ENCODE peak calls at places on chromosomes 13 and 19, in four cellular contexts. One of them, this sample, is unnamed.

GRCh38 chr19:16577531-16578052 is 5.4 kb upstream of the SLC35E1 start:
- DNase-seq in GM12865: no peak
- DNase-seq in dorsolateral prefrontal cortex: no peak
- DNase-seq in CD8-positive, alpha-beta T cell: no peak
- DNase-seq in this sample: no peak

GRCh38 chr19:42111384-42111783 is 20.9 kb downstream of the POU2F2 start:
- DNase-seq in GM12865: no peak
- DNase-seq in dorsolateral prefrontal cortex: no peak
- DNase-seq in CD8-positive, alpha-beta T cell: no peak
- DNase-seq in this sample: no peak

GRCh38 chr13:43301341-43301969 is 278.1 kb downstream of the DNAJC15 start:
- DNase-seq in GM12865: no peak
- DNase-seq in dorsolateral prefrontal cortex: no peak
- DNase-seq in CD8-positive, alpha-beta T cell: no peak
- DNase-seq in this sample: no peak

GRCh38 chr13:44362394-44363040 is 11.1 kb upstream of the SERP2 start:
- DNase-seq in GM12865: no peak
- DNase-seq in dorsolateral prefrontal cortex: no peak
- DNase-seq in CD8-positive, alpha-beta T cell: no peak
- DNase-seq in this sample: no peak

GRCh38 chr13:51005566-51005965 is 96.0 kb downstream of the RNASEH2B start:
- DNase-seq in GM12865: no peak
- DNase-seq in dorsolateral prefrontal cortex: no peak
- DNase-seq in CD8-positive, alpha-beta T cell: no peak
- DNase-seq in this sample: no peak

GRCh38 chr13:60617863-60618733 is 221.1 kb downstream of the TDRD3 start:
- DNase-seq in GM12865: no peak
- DNase-seq in dorsolateral prefrontal cortex: no peak
- DNase-seq in CD8-positive, alpha-beta T cell: no peak
- DNase-seq in this sample: no peak

GRCh38 chr19:51783373-51783772 is 11.6 kb upstream of the FPR3 start:
- DNase-seq in GM12865: peak
- DNase-seq in dorsolateral prefrontal cortex: no peak
- DNase-seq in CD8-positive, alpha-beta T cell: no peak
- DNase-seq in this sample: no peak

GRCh38 chr13:33349996-33350826 is 64.7 kb upstream of the STARD13 start:
- DNase-seq in GM12865: no peak
- DNase-seq in dorsolateral prefrontal cortex: no peak
- DNase-seq in CD8-positive, alpha-beta T cell: no peak
- DNase-seq in this sample: no peak

GRCh38 chr13:25990801-25991200 is 61.0 kb downstream of the SHISA2 start:
- DNase-seq in GM12865: no peak
- DNase-seq in dorsolateral prefrontal cortex: no peak
- DNase-seq in CD8-positive, alpha-beta T cell: no peak
- DNase-seq in this sample: no peak

GRCh38 chr13:24516919-24517318 is 4.3 kb upstream of the PARP4 start:
- DNase-seq in GM12865: no peak
- DNase-seq in dorsolateral prefrontal cortex: no peak
- DNase-seq in CD8-positive, alpha-beta T cell: no peak
- DNase-seq in this sample: no peak

GRCh38 chr13:34086281-34086680 is 268.3 kb downstream of the RFC3 start:
- DNase-seq in GM12865: peak
- DNase-seq in dorsolateral prefrontal cortex: no peak
- DNase-seq in CD8-positive, alpha-beta T cell: no peak
- DNase-seq in this sample: no peak

GRCh38 chr13:23378009-23378632 is 55.4 kb downstream of the SACS start:
- DNase-seq in GM12865: peak
- DNase-seq in dorsolateral prefrontal cortex: no peak
- DNase-seq in CD8-positive, alpha-beta T cell: no peak
- DNase-seq in this sample: no peak

GRCh38 chr13:20127563-20128458 is 33.0 kb downstream of the GJA3 start:
- DNase-seq in GM12865: peak
- DNase-seq in dorsolateral prefrontal cortex: peak
- DNase-seq in CD8-positive, alpha-beta T cell: peak
- DNase-seq in this sample: no peak

GRCh38 chr13:98994896-98995295 is 17.0 kb upstream of the DOCK9 start:
- DNase-seq in GM12865: no peak
- DNase-seq in dorsolateral prefrontal cortex: no peak
- DNase-seq in CD8-positive, alpha-beta T cell: no peak
- DNase-seq in this sample: no peak

GRCh38 chr19:10752237-10752912 is 34.5 kb downstream of the DNM2 start:
- DNase-seq in GM12865: no peak
- DNase-seq in dorsolateral prefrontal cortex: peak
- DNase-seq in CD8-positive, alpha-beta T cell: no peak
- DNase-seq in this sample: no peak

GRCh38 chr19:3366104-3366760 is at the start of gene NFIC:
- DNase-seq in GM12865: peak
- DNase-seq in dorsolateral prefrontal cortex: no peak
- DNase-seq in CD8-positive, alpha-beta T cell: no peak
- DNase-seq in this sample: peak

GRCh38 chr13:43006893-43007631 is 15.0 kb upstream of the EPSTI1 start:
- DNase-seq in GM12865: no peak
- DNase-seq in dorsolateral prefrontal cortex: no peak
- DNase-seq in CD8-positive, alpha-beta T cell: no peak
- DNase-seq in this sample: no peak

GRCh38 chr19:18428837-18429674 is 8.9 kb downstream of the ISYNA1 start:
- DNase-seq in GM12865: peak
- DNase-seq in dorsolateral prefrontal cortex: peak
- DNase-seq in CD8-positive, alpha-beta T cell: peak
- DNase-seq in this sample: peak

GRCh38 chr19:30338066-30338465 is 34.1 kb upstream of the ZNF536 start:
- DNase-seq in GM12865: no peak
- DNase-seq in dorsolateral prefrontal cortex: no peak
- DNase-seq in CD8-positive, alpha-beta T cell: no peak
- DNase-seq in this sample: no peak

GRCh38 chr19:2424686-2425621 is 2.4 kb downstream of the TIMM13 start:
- DNase-seq in GM12865: no peak
- DNase-seq in dorsolateral prefrontal cortex: peak
- DNase-seq in CD8-positive, alpha-beta T cell: no peak
- DNase-seq in this sample: peak

DNA sequence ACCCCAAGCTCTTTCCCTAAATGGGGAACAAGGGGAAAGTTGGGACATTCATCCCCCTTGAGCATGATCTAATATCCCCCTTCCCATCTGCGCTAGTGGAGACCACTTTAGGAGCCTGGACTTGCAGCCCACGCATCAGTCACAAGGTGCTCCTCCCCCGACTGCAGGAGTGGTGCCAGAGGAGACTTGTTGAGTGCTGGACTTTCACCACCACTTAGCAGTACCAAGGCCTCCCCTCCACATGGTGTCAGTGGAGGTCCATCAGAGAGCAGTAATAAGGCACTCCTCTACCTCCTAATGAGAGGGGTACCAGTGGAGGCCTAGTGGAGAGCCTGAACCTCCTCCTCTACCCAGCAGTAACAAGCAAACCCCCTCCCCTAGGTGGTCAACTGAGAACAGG is 22.5 kb downstream of the CAB39L start:
- DNase-seq in GM12865: peak
- DNase-seq in dorsolateral prefrontal cortex: no peak
- DNase-seq in CD8-positive, alpha-beta T cell: peak
- DNase-seq in this sample: no peak
- TF ChIP-seq CTCF in GM12865: peak
- TF ChIP-seq CTCF in dorsolateral prefrontal cortex: no peak
- TF ChIP-seq CTCF in CD8-positive, alpha-beta T cell: no peak
- TF ChIP-seq CTCF in this sample: peak

GRCh38 chr19:49862411-49863253 is 4.7 kb downstream of the PNKP start:
- DNase-seq in GM12865: peak
- DNase-seq in dorsolateral prefrontal cortex: no peak
- DNase-seq in CD8-positive, alpha-beta T cell: no peak
- DNase-seq in this sample: no peak
- TF ChIP-seq CTCF in GM12865: peak
- TF ChIP-seq CTCF in dorsolateral prefrontal cortex: no peak
- TF ChIP-seq CTCF in CD8-positive, alpha-beta T cell: no peak
- TF ChIP-seq CTCF in this sample: peak

DNA sequence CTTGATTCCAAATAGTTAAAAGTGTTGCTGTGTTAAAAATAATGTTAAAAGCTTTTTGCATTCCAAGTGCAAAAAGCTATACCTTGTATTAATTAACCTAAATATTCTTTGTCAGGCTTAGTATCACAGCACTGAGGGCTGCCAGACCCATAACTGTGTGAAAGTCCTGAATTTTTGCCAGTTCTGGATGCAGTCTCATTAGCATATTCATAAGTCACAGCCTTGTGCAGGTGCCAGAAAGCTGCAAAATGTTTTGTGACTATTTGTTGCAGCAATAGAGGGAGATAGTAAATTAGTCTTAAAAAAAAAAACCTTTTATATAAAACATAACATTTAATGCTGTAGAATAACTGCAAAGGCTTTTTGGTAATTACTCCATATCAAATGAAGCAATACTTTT is 56.6 kb downstream of the SLITRK1 start:
- DNase-seq in GM12865: no peak
- DNase-seq in dorsolateral prefrontal cortex: peak
- DNase-seq in CD8-positive, alpha-beta T cell: no peak
- DNase-seq in this sample: no peak
- TF ChIP-seq CTCF in GM12865: no peak
- TF ChIP-seq CTCF in dorsolateral prefrontal cortex: no peak
- TF ChIP-seq CTCF in CD8-positive, alpha-beta T cell: no peak
- TF ChIP-seq CTCF in this sample: no peak

DNA sequence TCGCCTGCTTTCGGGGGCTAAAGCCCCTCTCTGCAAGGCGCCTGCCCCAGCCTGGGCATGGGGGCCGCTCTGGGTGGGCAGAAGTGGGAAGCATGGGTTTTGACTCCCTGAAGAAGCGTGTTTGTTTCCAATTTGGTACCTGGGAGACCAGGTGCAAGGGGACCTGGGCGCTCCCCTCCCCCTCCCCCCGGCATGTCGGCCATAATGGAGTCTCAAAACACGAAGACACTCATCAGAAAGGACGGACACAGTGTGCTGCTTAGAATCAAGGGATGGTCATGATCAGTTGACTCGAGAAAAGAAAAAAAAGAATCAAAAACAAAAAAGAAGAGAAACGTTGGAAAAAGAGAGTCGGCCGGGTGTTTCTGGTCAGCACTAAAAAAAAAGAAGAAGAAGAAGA is 76.8 kb downstream of the IER2 start:
- DNase-seq in GM12865: no peak
- DNase-seq in dorsolateral prefrontal cortex: no peak
- DNase-seq in CD8-positive, alpha-beta T cell: no peak
- DNase-seq in this sample: no peak
- TF ChIP-seq CTCF in GM12865: no peak
- TF ChIP-seq CTCF in dorsolateral prefrontal cortex: no peak
- TF ChIP-seq CTCF in CD8-positive, alpha-beta T cell: no peak
- TF ChIP-seq CTCF in this sample: no peak

GRCh38 chr19:7513809-7514642 is 1.9 kb upstream of the ZNF358 start:
- DNase-seq in GM12865: no peak
- DNase-seq in dorsolateral prefrontal cortex: no peak
- DNase-seq in CD8-positive, alpha-beta T cell: no peak
- DNase-seq in this sample: no peak

GRCh38 chr19:7515471-7516226 is at the start of gene ZNF358:
- DNase-seq in GM12865: peak
- DNase-seq in dorsolateral prefrontal cortex: peak
- DNase-seq in CD8-positive, alpha-beta T cell: peak
- DNase-seq in this sample: peak

GRCh38 chr19:7515091-7515470 is 822 bp upstream of the ZNF358 start:
- DNase-seq in GM12865: no peak
- DNase-seq in dorsolateral prefrontal cortex: peak
- DNase-seq in CD8-positive, alpha-beta T cell: no peak
- DNase-seq in this sample: no peak

GRCh38 chr19:7516878-7517277 is 975 bp downstream of the ZNF358 start:
- DNase-seq in GM12865: no peak
- DNase-seq in dorsolateral prefrontal cortex: no peak
- DNase-seq in CD8-positive, alpha-beta T cell: no peak
- DNase-seq in this sample: no peak

GRCh38 chr19:7516281-7516862 is 469 bp downstream of the ZNF358 start:
- DNase-seq in GM12865: no peak
- DNase-seq in dorsolateral prefrontal cortex: no peak
- DNase-seq in CD8-positive, alpha-beta T cell: no peak
- DNase-seq in this sample: no peak
- TF ChIP-seq CTCF in GM12865: no peak
- TF ChIP-seq CTCF in dorsolateral prefrontal cortex: no peak
- TF ChIP-seq CTCF in CD8-positive, alpha-beta T cell: no peak
- TF ChIP-seq CTCF in this sample: no peak